ENCODE peak calls at places on chromosomes 7 and 10, in eight cellular contexts. T is coronary artery, G is endothelial cell of umbilical vein, N is right cardiac atrium, H is aorta, Q is transverse colon, A is pancreas, E is left ventricle myocardium inferior. M is an unnamed sample.

GRCh38 chr10:103967433-103968142 is 648 bp downstream of the SLK start:
- DNase-seq in T (no peak), G (peak; percentile 65), N (peak; percentile 50), H (no peak), Q (peak; percentile 32), A (no peak), E (no peak), M (no peak)

GRCh38 chr10:61051356-61051755 is 107.4 kb upstream of the RHOBTB1 start:
- DNase-seq in T (no peak), G (no peak), N (no peak), H (no peak), Q (no peak), A (no peak), E (no peak), M (no peak)

GRCh38 chr10:625335-625699 is 64.2 kb downstream of the DIP2C start:
- DNase-seq in T (no peak), G (no peak), N (peak; percentile 83), H (no peak), Q (no peak), A (no peak), E (peak; percentile 77), M (no peak)

GRCh38 chr7:155458317-155459132 is 596 bp downstream of the EN2 start:
- DNase-seq in T (no peak), G (no peak), N (no peak), H (peak; percentile 71), Q (no peak), A (no peak), E (no peak), M (no peak)

GRCh38 chr10:28730031-28730778 is 52.9 kb downstream of the BAMBI start:
- DNase-seq in T (no peak), G (no peak), N (no peak), H (no peak), Q (no peak), A (no peak), E (no peak), M (no peak)

GRCh38 chr7:130361681-130362080 is 17.1 kb downstream of the CPA5 start:
- DNase-seq in T (no peak), G (no peak), N (no peak), H (no peak), Q (no peak), A (no peak), E (no peak), M (no peak)

GRCh38 chr7:33639552-33640197 is 265.7 kb upstream of the BMPER start:
- DNase-seq in T (no peak), G (no peak), N (no peak), H (no peak), Q (no peak), A (no peak), E (no peak), M (no peak)

GRCh38 chr10:113585949-113586348 is 33.1 kb downstream of the HABP2 start:
- DNase-seq in T (no peak), G (no peak), N (no peak), H (no peak), Q (no peak), A (no peak), E (no peak), M (no peak)

GRCh38 chr10:28250782-28251181 is 52.1 kb downstream of the MPP7 start:
- DNase-seq in T (no peak), G (peak; percentile 22), N (no peak), H (no peak), Q (no peak), A (no peak), E (no peak), M (no peak)

GRCh38 chr7:76393116-76394031 is 16.1 kb downstream of the SSC4D start:
- DNase-seq in T (peak; percentile 92), G (peak; percentile 85), N (peak; percentile 98), H (peak; percentile 98), Q (peak; percentile 97), A (peak; percentile 96), E (peak; percentile 96), M (peak; percentile 88)

GRCh38 chr7:76400248-76400647 is 9.2 kb downstream of the SSC4D start:
- DNase-seq in T (no peak), G (no peak), N (no peak), H (no peak), Q (no peak), A (no peak), E (no peak), M (no peak)

GRCh38 chr7:76396039-76396732 is 13.3 kb downstream of the SSC4D start:
- DNase-seq in T (no peak), G (no peak), N (no peak), H (no peak), Q (no peak), A (no peak), E (no peak), M (no peak)

GRCh38 chr7:76394962-76395361 is 14.5 kb downstream of the SSC4D start:
- DNase-seq in T (no peak), G (no peak), N (no peak), H (peak; percentile 76), Q (no peak), A (no peak), E (no peak), M (no peak)

GRCh38 chr7:76397409-76398183 is 11.9 kb downstream of the SSC4D start:
- DNase-seq in T (peak; percentile 83), G (peak; percentile 75), N (peak; percentile 93), H (peak; percentile 94), Q (peak; percentile 89), A (peak; percentile 90), E (peak; percentile 83), M (peak; percentile 71)
- H3K27ac ChIP-seq in T (no peak overlapping the region), G (no peak overlapping the region), N (no peak overlapping the region), H (no peak overlapping the region), Q (peak overlapping the region; percentile 63), A (no peak overlapping the region), E (no peak overlapping the region), M (peak overlapping the region; percentile 48)

GRCh38 chr7:102424787-102425218 is 8.6 kb upstream of the ORAI2 start:
- DNase-seq in T (no peak), G (no peak), N (no peak), H (no peak), Q (peak; percentile 59), A (no peak), E (no peak), M (no peak)
- H3K27ac ChIP-seq in T (no peak overlapping the region), G (no peak overlapping the region), N (no peak overlapping the region), H (no peak overlapping the region), Q (peak overlapping the region; percentile 72), A (peak overlapping the region; percentile 72), E (no peak overlapping the region), M (no peak overlapping the region)

GRCh38 chr7:134461921-134462320 is 3.0 kb upstream of the AKR1B1 start:
- DNase-seq in T (no peak), G (no peak), N (no peak), H (no peak), Q (no peak), A (no peak), E (no peak), M (no peak)

GRCh38 chr7:134460000-134460399 is 1.1 kb upstream of the AKR1B1 start:
- DNase-seq in T (no peak), G (no peak), N (no peak), H (no peak), Q (no peak), A (no peak), E (no peak), M (no peak)

GRCh38 chr7:134464496-134464895 is 5.6 kb upstream of the AKR1B1 start:
- DNase-seq in T (no peak), G (no peak), N (no peak), H (no peak), Q (no peak), A (no peak), E (no peak), M (no peak)

GRCh38 chr7:134463751-134464150 is 4.9 kb upstream of the AKR1B1 start:
- DNase-seq in T (no peak), G (no peak), N (no peak), H (no peak), Q (no peak), A (no peak), E (no peak), M (no peak)

DNA sequence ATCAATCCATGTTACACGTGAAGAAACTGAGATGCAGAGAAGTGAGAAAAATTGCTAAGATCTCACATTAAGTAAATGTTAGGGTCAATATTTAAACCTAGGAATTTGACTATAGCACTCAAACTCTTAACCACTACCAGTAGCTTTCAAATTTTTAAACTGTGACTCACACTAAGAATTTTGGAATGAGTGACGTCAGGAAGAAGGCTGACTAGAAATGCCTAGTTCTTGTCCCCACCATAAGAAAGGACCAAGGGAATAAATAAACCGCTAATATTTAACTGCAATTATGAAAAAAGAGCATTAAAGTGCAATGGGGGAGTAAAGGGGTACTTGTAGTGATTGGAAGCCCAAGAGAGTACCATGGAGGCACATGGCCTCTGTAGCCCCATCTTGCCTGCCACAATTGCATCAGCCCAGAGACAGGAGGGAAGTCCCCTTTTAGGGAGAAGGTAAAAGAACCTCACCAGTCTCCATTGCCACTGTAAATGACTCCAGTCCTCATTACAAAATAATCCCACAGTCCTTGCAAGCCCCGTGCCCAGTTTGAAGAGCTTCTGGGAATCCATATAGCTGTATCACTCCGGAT is 3.5 kb upstream of the AKR1B1 start:
- DNase-seq in T (no peak), G (no peak), N (no peak), H (no peak), Q (no peak), A (no peak), E (no peak), M (no peak)
- H3K27ac ChIP-seq in T (no peak overlapping the region), G (no peak overlapping the region), N (no peak overlapping the region), H (no peak overlapping the region), Q (no peak overlapping the region), A (no peak overlapping the region), E (no peak overlapping the region), M (no peak overlapping the region)

GRCh38 chr10:80500572-80501380 is 36.9 kb upstream of the SH2D4B start:
- DNase-seq in T (no peak), G (no peak), N (peak; percentile 81), H (peak; percentile 74), Q (no peak), A (no peak), E (peak; percentile 74), M (no peak)

GRCh38 chr10:80496555-80497172 is 41.0 kb upstream of the SH2D4B start:
- DNase-seq in T (no peak), G (no peak), N (no peak), H (no peak), Q (no peak), A (no peak), E (no peak), M (no peak)

GRCh38 chr10:80497187-80498038 is 40.3 kb upstream of the SH2D4B start:
- DNase-seq in T (no peak), G (peak; percentile 78), N (peak; percentile 90), H (peak; percentile 78), Q (peak; percentile 28), A (no peak), E (peak; percentile 78), M (no peak)

GRCh38 chr10:80498833-80499671 is 38.6 kb upstream of the SH2D4B start:
- DNase-seq in T (peak; percentile 92), G (peak; percentile 78), N (peak; percentile 96), H (peak; percentile 95), Q (peak; percentile 88), A (peak; percentile 91), E (peak; percentile 91), M (no peak)

DNA sequence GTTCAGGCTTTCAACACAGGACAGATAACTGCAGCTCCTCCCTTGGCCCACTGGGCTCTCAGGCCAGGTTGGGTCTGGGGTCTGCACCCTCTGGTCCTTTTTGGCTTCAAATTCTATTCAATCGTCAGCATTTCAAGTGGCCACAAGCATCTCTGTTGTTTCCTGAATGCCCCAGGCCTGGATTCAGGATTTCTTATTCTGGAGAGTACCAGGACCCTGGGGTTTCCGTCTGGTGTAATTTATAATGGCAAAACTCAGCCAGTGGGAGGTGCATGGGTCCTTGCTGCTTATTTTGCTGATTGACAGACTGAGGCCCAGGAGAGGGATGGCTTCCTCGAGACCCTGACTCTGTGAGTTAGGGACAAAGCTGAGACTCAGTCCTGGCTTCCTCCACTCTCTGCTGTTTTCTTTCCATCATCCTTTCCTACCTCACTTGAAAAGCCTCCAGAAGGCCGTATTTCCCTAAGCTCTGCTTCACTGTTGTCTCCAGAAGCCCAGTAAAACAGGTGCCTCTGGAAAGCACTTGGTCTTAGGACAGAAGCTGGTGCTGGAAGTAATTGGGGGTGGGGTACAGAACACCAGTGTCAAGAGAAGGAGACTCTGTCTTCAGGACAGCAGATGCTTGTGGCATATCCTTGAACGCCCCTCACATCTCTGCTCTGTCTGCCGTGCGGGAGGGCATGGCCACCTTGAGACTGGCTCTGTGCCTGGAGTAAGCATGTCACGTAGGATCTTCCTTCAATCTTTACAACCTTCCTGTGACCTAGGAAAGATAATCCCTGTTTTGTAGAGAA is 39.5 kb upstream of the SH2D4B start:
- DNase-seq in T (no peak), G (peak; percentile 38), N (no peak), H (no peak), Q (no peak), A (no peak), E (no peak), M (no peak)
- H3K27ac ChIP-seq in T (peak overlapping the region; percentile 22), G (peak overlapping the region; percentile 76), N (peak overlapping the region; percentile 79), H (no peak overlapping the region), Q (peak overlapping the region; percentile 86), A (peak overlapping the region; percentile 80), E (peak overlapping the region; percentile 91), M (peak overlapping the region; percentile 49)

M was measured in CD8-positive, alpha-beta memory T cell.